ENCODE peak calls at places on chromosomes 13 and 19, in nine cellular contexts. C, Q, N, B, O, A, Y, V and E are unnamed samples.

GRCh38 chr13:102517959-102518358 is 78.8 kb upstream of the TPP2 start:
- DNase-seq in C (no peak), Q (no peak), N (no peak), B (no peak), O (no peak), A (no peak), Y (no peak), V (no peak), E (no peak)

GRCh38 chr19:49142866-49143335 is 12.3 kb downstream of the HRC start:
- DNase-seq in C (peak), Q (no peak), N (peak), B (peak), O (peak), A (peak), Y (peak), V (peak), E (peak)

GRCh38 chr13:93900735-93901134 is 578.7 kb downstream of the DCT start:
- DNase-seq in C (no peak), Q (no peak), N (peak), B (no peak), O (no peak), A (peak), Y (no peak), V (no peak), E (no peak)

GRCh38 chr13:21625366-21625765 is 21.4 kb upstream of the MICU2 start:
- DNase-seq in C (no peak), Q (no peak), N (peak), B (no peak), O (no peak), A (peak), Y (peak), V (no peak), E (peak)

GRCh38 chr13:39385621-39386231 is 217.3 kb downstream of the LHFPL6 start:
- DNase-seq in C (no peak), Q (no peak), N (peak), B (no peak), O (no peak), A (peak), Y (no peak), V (no peak), E (no peak)

GRCh38 chr13:74866151-74866550 is 615.8 kb downstream of the TBC1D4 start:
- DNase-seq in C (no peak), Q (no peak), N (no peak), B (no peak), O (no peak), A (peak), Y (no peak), V (no peak), E (no peak)

GRCh38 chr13:26513931-26514330 is 43.6 kb upstream of the WASF3 start:
- DNase-seq in C (no peak), Q (no peak), N (no peak), B (no peak), O (no peak), A (no peak), Y (no peak), V (no peak), E (no peak)

GRCh38 chr13:111421216-111421615 is 100.8 kb downstream of the TEX29 start:
- DNase-seq in C (no peak), Q (no peak), N (no peak), B (no peak), O (no peak), A (no peak), Y (no peak), V (no peak), E (no peak)

GRCh38 chr13:73141292-73141771 is 82.5 kb downstream of the KLF5 start:
- DNase-seq in C (no peak), Q (no peak), N (peak), B (no peak), O (peak), A (peak), Y (no peak), V (no peak), E (peak)

GRCh38 chr13:40922437-40923040 is 96.6 kb downstream of the ELF1 start:
- DNase-seq in C (no peak), Q (no peak), N (no peak), B (no peak), O (no peak), A (no peak), Y (no peak), V (no peak), E (no peak)

GRCh38 chr13:100773429-100773828 is 98.8 kb upstream of the TMTC4 start:
- DNase-seq in C (no peak), Q (no peak), N (no peak), B (no peak), O (no peak), A (no peak), Y (no peak), V (no peak), E (no peak)

GRCh38 chr19:495440-496332 is 600 bp upstream of the MADCAM1 start:
- DNase-seq in C (peak), Q (no peak), N (peak), B (no peak), O (no peak), A (peak), Y (no peak), V (no peak), E (peak)

GRCh38 chr19:5996598-5997320 is 18.8 kb upstream of the RANBP3 start:
- DNase-seq in C (no peak), Q (no peak), N (no peak), B (no peak), O (no peak), A (no peak), Y (no peak), V (no peak), E (no peak)

GRCh38 chr19:34241513-34242337 is 12.6 kb upstream of the GARRE1 start:
- DNase-seq in C (no peak), Q (no peak), N (no peak), B (no peak), O (peak), A (no peak), Y (no peak), V (no peak), E (peak)

GRCh38 chr13:60398949-60399589 is 2.0 kb downstream of the TDRD3 start:
- DNase-seq in C (no peak), Q (no peak), N (peak), B (no peak), O (peak), A (peak), Y (no peak), V (no peak), E (no peak)

GRCh38 chr19:16872728-16873127 is 16.1 kb upstream of the F2RL3 start:
- DNase-seq in C (no peak), Q (no peak), N (no peak), B (no peak), O (no peak), A (no peak), Y (no peak), V (no peak), E (no peak)

GRCh38 chr13:26132756-26133155 is 80.9 kb upstream of the SHISA2 start:
- DNase-seq in C (no peak), Q (no peak), N (peak), B (no peak), O (no peak), A (peak), Y (no peak), V (no peak), E (no peak)

GRCh38 chr19:45667620-45668341 is at the start of gene GIPR:
- DNase-seq in C (no peak), Q (peak), N (peak), B (peak), O (peak), A (no peak), Y (no peak), V (peak), E (peak)

GRCh38 chr19:12871681-12872080 is 9.6 kb downstream of the DNASE2 start:
- DNase-seq in C (no peak), Q (no peak), N (no peak), B (no peak), O (no peak), A (no peak), Y (no peak), V (no peak), E (no peak)

GRCh38 chr19:50384685-50385535 is 763 bp downstream of the POLD1 start:
- DNase-seq in C (no peak), Q (no peak), N (peak), B (no peak), O (no peak), A (peak), Y (no peak), V (no peak), E (peak)

GRCh38 chr13:67225252-67226159 is 4.6 kb downstream of the PCDH9 start:
- DNase-seq in C (no peak), Q (no peak), N (no peak), B (no peak), O (no peak), A (no peak), Y (no peak), V (no peak), E (no peak)

GRCh38 chr19:45780448-45781281 is 1.6 kb downstream of the DMPK start:
- DNase-seq in C (no peak), Q (no peak), N (no peak), B (no peak), O (peak), A (no peak), Y (no peak), V (no peak), E (no peak)

GRCh38 chr19:13978306-13978705 is 26.0 kb downstream of the DCAF15 start:
- DNase-seq in C (no peak), Q (no peak), N (no peak), B (peak), O (no peak), A (peak), Y (peak), V (peak), E (no peak)

GRCh38 chr13:93339550-93339949 is 112.9 kb downstream of the GPC6 start:
- DNase-seq in C (no peak), Q (no peak), N (no peak), B (no peak), O (no peak), A (no peak), Y (no peak), V (no peak), E (no peak)

GRCh38 chr13:97743946-97744345 is 209.5 kb upstream of the IPO5 start:
- DNase-seq in C (no peak), Q (no peak), N (no peak), B (no peak), O (no peak), A (peak), Y (no peak), V (no peak), E (no peak)

GRCh38 chr13:27954406-27954851 is 14.7 kb downstream of the CDX2 start:
- DNase-seq in C (no peak), Q (no peak), N (no peak), B (no peak), O (peak), A (peak), Y (no peak), V (no peak), E (no peak)

GRCh38 chr19:10112895-10113591 is 1.6 kb downstream of the P2RY11 start:
- DNase-seq in C (no peak), Q (peak), N (no peak), B (peak), O (peak), A (peak), Y (no peak), V (peak), E (no peak)

GRCh38 chr19:29687244-29687896 is 22.1 kb downstream of the PLEKHF1 start:
- DNase-seq in C (peak), Q (no peak), N (peak), B (no peak), O (no peak), A (peak), Y (no peak), V (no peak), E (no peak)

GRCh38 chr19:3183721-3184641 is 1.7 kb upstream of the NCLN start:
- DNase-seq in C (no peak), Q (no peak), N (no peak), B (no peak), O (no peak), A (no peak), Y (no peak), V (no peak), E (no peak)

GRCh38 chr19:11054628-11055027 is 34.6 kb upstream of the LDLR start:
- DNase-seq in C (no peak), Q (no peak), N (no peak), B (no peak), O (no peak), A (no peak), Y (no peak), V (no peak), E (no peak)

GRCh38 chr19:6773323-6773931 is 919 bp downstream of the VAV1 start:
- DNase-seq in C (no peak), Q (peak), N (no peak), B (no peak), O (no peak), A (no peak), Y (peak), V (no peak), E (no peak)

GRCh38 chr13:91531646-91532045 is 133.2 kb downstream of the GPC5 start:
- DNase-seq in C (no peak), Q (no peak), N (no peak), B (no peak), O (no peak), A (no peak), Y (no peak), V (no peak), E (no peak)